ENCODE peak calls at places on chromosome 13, in five cellular contexts. G is H9, R is OCI-LY7, Y is stomach, M is GM12878. S is an unnamed sample.

GRCh38 chr13:50235604-50236003 is 220.4 kb downstream of the KCNRG start:
- DNase-seq in G (no peak), R (no peak), Y (no peak), M (no peak), S (no peak)

GRCh38 chr13:110044521-110045200 is 258.3 kb upstream of the IRS2 start:
- DNase-seq in G (no peak), R (no peak), Y (no peak), M (no peak), S (no peak)

GRCh38 chr13:59691501-59692066 is 472.1 kb downstream of the DIAPH3 start:
- DNase-seq in G (no peak), R (no peak), Y (no peak), M (no peak), S (no peak)

GRCh38 chr13:76527041-76527440 is 359.2 kb downstream of the KCTD12 start:
- DNase-seq in G (no peak), R (no peak), Y (no peak), M (no peak), S (no peak)

GRCh38 chr13:25371608-25372274 is at the start of gene ATP8A2:
- DNase-seq in G (peak), R (no peak), Y (no peak), M (no peak), S (no peak)

GRCh38 chr13:23510544-23510916 is 59.7 kb upstream of the TNFRSF19 start:
- DNase-seq in G (no peak), R (no peak), Y (no peak), M (no peak), S (no peak)

GRCh38 chr13:88436974-88437373 is 765.8 kb downstream of the SLITRK5 start:
- DNase-seq in G (no peak), R (no peak), Y (no peak), M (no peak), S (no peak)

GRCh38 chr13:72255908-72256307 is 388.9 kb upstream of the DACH1 start:
- DNase-seq in G (peak), R (no peak), Y (no peak), M (no peak), S (no peak)

GRCh38 chr13:24505756-24506155 is 6.8 kb downstream of the PARP4 start:
- DNase-seq in G (no peak), R (no peak), Y (no peak), M (no peak), S (no peak)

GRCh38 chr13:109233293-109233692 is 553.1 kb downstream of the IRS2 start:
- DNase-seq in G (no peak), R (no peak), Y (no peak), M (no peak), S (no peak)

GRCh38 chr13:78753457-78753856 is 94.5 kb upstream of the OBI1 start:
- DNase-seq in G (no peak), R (no peak), Y (no peak), M (no peak), S (no peak)

GRCh38 chr13:45737571-45738002 is 35.5 kb downstream of the CBY2 start:
- DNase-seq in G (peak), R (peak), Y (no peak), M (no peak), S (peak)

GRCh38 chr13:87820221-87820620 is 149.1 kb downstream of the SLITRK5 start:
- DNase-seq in G (no peak), R (no peak), Y (no peak), M (no peak), S (no peak)

GRCh38 chr13:33940898-33941297 is 122.9 kb downstream of the RFC3 start:
- DNase-seq in G (peak), R (no peak), Y (no peak), M (no peak), S (no peak)

GRCh38 chr13:23579886-23580706 is 9.9 kb downstream of the TNFRSF19 start:
- DNase-seq in G (no peak), R (no peak), Y (no peak), M (no peak), S (no peak)

DNA sequence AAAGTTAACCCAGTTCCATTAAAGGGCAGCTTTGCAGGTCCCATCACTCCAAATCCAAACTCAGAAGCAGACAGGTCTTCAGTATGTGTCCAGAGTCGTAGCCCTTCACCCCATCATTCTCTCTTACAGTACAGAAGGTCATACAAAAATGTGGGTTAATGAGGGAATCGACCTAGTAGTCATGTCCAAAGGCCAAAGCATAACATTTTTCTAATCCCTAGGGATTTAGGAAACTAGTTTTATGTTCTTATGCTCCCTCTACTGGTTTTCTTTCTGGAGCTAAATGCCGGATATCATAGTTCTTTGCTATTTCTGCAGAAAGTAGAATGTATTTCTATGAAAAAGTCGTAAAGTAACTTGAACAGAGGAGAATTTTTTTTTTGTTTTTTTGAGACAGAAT is 72.2 kb downstream of the DHRS12 start:
- DNase-seq in G (no peak), R (no peak), Y (no peak), M (no peak), S (no peak)
- TF ChIP-seq CTCF in G (no peak), R (no peak), Y (peak), M (no peak), S (no peak)

GRCh38 chr13:95656386-95657015 is 12.0 kb upstream of the DZIP1 start:
- DNase-seq in G (no peak), R (no peak), Y (no peak), M (no peak), S (no peak)

GRCh38 chr13:95659500-95659899 is 15.0 kb upstream of the DZIP1 start:
- DNase-seq in G (no peak), R (no peak), Y (no peak), M (no peak), S (no peak)

GRCh38 chr13:95660981-95661581 is 15.9 kb upstream of the DNAJC3 start:
- DNase-seq in G (no peak), R (peak), Y (no peak), M (no peak), S (no peak)
- TF ChIP-seq CTCF in G (peak), R (peak), Y (peak), M (peak), S (peak)

GRCh38 chr13:74037762-74038161 is 96.4 kb downstream of the KLF12 start:
- DNase-seq in G (no peak), R (no peak), Y (no peak), M (no peak), S (no peak)

GRCh38 chr13:74036373-74036772 is 97.8 kb downstream of the KLF12 start:
- DNase-seq in G (peak), R (no peak), Y (no peak), M (no peak), S (no peak)

GRCh38 chr13:74039667-74040066 is 94.5 kb downstream of the KLF12 start:
- DNase-seq in G (no peak), R (no peak), Y (no peak), M (no peak), S (no peak)

GRCh38 chr13:74039154-74039553 is 95.0 kb downstream of the KLF12 start:
- DNase-seq in G (no peak), R (no peak), Y (no peak), M (no peak), S (no peak)

DNA sequence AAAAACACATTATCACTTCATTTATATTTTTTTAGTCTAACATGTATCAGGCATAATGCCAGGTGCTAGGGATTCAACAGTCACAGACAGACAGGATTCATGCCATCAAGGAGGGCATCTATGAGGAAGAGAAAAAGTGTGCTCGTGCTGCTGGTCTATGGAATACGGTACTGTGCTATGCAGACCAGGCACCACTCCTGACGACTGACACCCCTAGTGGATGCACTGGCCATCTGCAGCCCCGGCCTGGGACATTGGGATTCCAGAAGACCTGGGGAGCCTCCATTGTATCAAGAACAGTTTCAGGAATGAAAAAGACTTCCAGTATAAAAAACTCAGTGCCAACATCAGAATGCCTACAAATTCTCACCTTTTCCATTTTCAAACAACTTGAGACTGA is 94.0 kb downstream of the KLF12 start:
- DNase-seq in G (peak), R (peak), Y (peak), M (no peak), S (peak)
- TF ChIP-seq CTCF in G (peak), R (peak), Y (peak), M (peak), S (peak)

GRCh38 chr13:46796515-46797467 is at the start of gene ESD:
- DNase-seq in G (peak), R (peak), Y (peak), M (peak), S (peak)
- TF ChIP-seq CTCF in G (no peak), R (no peak), Y (no peak), M (no peak), S (no peak)

GRCh38 chr13:27172495-27172842 is 858 bp upstream of the USP12 start:
- DNase-seq in G (no peak), R (peak), Y (no peak), M (no peak), S (peak)

GRCh38 chr13:27170521-27171243 is 929 bp downstream of the USP12 start:
- DNase-seq in G (peak), R (peak), Y (peak), M (no peak), S (peak)

GRCh38 chr13:27170221-27170520 is 1.4 kb downstream of the USP12 start:
- DNase-seq in G (no peak), R (peak), Y (no peak), M (no peak), S (peak)

GRCh38 chr13:27171244-27171829 is at the start of gene USP12:
- DNase-seq in G (peak), R (peak), Y (no peak), M (no peak), S (peak)

DNA sequence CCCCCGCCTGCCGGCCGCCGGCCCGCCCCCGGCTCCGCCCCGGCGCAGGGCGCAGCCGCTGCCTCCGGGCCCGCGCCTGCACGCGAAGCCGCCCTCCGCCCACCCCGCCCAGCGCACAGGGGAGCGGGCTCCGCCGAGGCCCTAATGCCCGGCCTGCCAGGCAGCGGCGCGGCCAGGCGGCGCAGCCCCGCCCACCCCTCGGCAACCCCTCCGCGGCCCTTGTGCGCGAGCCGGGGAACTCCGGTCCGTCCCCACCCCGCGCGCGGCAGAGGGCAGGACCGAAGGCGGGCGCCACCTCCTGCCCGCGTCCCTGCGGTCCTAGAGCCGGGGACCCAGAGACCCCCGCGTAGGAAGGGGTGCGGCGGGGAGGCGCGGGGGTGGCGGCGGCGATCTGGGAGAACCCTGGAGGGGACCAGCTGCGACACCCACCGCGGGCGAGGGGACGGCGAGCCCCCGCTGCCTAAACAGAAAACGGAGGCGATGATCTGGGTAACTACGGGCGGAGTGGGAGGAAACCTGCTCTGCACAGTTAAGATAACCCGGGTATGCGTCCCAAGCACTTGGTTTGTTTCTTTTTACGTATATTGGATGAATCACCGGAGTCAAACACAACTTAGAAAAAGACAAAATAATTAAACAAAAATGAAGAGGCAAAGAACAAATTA is 351 bp upstream of the USP12 start:
- DNase-seq in G (peak), R (peak), Y (peak), M (no peak), S (peak)
- TF ChIP-seq CTCF in G (no peak), R (peak), Y (peak), M (no peak), S (peak)

S was measured in GM13977.